ENCODE peak calls at places on chromosomes 6 and 20, in six cellular contexts. One of them, this sample, is unnamed.

GRCh38 chr20:62476074-62476838 is 461 bp upstream of the GATA5 start:
- DNase-seq in tibial nerve: no peak
- DNase-seq in testis: peak; percentile 82
- DNase-seq in suprapubic skin: no peak
- DNase-seq in sigmoid colon: no peak
- DNase-seq in thyroid gland: peak; percentile 19
- DNase-seq in this sample: peak; percentile 81

GRCh38 chr6:68473433-68474210 is 161.5 kb upstream of the ADGRB3 start:
- DNase-seq in tibial nerve: no peak
- DNase-seq in testis: no peak
- DNase-seq in suprapubic skin: no peak
- DNase-seq in sigmoid colon: no peak
- DNase-seq in thyroid gland: no peak
- DNase-seq in this sample: no peak

GRCh38 chr20:17504326-17504897 is 26.8 kb downstream of the BFSP1 start:
- DNase-seq in tibial nerve: no peak
- DNase-seq in testis: no peak
- DNase-seq in suprapubic skin: no peak
- DNase-seq in sigmoid colon: peak; percentile 63
- DNase-seq in thyroid gland: no peak
- DNase-seq in this sample: no peak

GRCh38 chr20:7667194-7667593 is 273.1 kb downstream of the HAO1 start:
- DNase-seq in tibial nerve: no peak
- DNase-seq in testis: no peak
- DNase-seq in suprapubic skin: no peak
- DNase-seq in sigmoid colon: no peak
- DNase-seq in thyroid gland: no peak
- DNase-seq in this sample: no peak

GRCh38 chr6:92479821-92480220 is 939.5 kb downstream of the EPHA7 start:
- DNase-seq in tibial nerve: no peak
- DNase-seq in testis: no peak
- DNase-seq in suprapubic skin: no peak
- DNase-seq in sigmoid colon: no peak
- DNase-seq in thyroid gland: no peak
- DNase-seq in this sample: no peak

GRCh38 chr20:4082406-4083102 is 67.2 kb upstream of the RNF24 start:
- DNase-seq in tibial nerve: peak; percentile 44
- DNase-seq in testis: peak; percentile 29
- DNase-seq in suprapubic skin: no peak
- DNase-seq in sigmoid colon: peak; percentile 84
- DNase-seq in thyroid gland: peak; percentile 47
- DNase-seq in this sample: no peak

GRCh38 chr6:42960243-42961019 is at the start of gene GNMT:
- DNase-seq in tibial nerve: no peak
- DNase-seq in testis: peak; percentile 58
- DNase-seq in suprapubic skin: peak; percentile 71
- DNase-seq in sigmoid colon: peak; percentile 78
- DNase-seq in thyroid gland: peak; percentile 89
- DNase-seq in this sample: peak; percentile 91

GRCh38 chr20:237479-237878 is 10.4 kb downstream of the DEFB129 start:
- DNase-seq in tibial nerve: no peak
- DNase-seq in testis: no peak
- DNase-seq in suprapubic skin: no peak
- DNase-seq in sigmoid colon: no peak
- DNase-seq in thyroid gland: no peak
- DNase-seq in this sample: no peak

GRCh38 chr20:10863337-10864060 is 189.7 kb upstream of the JAG1 start:
- DNase-seq in tibial nerve: no peak
- DNase-seq in testis: no peak
- DNase-seq in suprapubic skin: no peak
- DNase-seq in sigmoid colon: no peak
- DNase-seq in thyroid gland: peak; percentile 27
- DNase-seq in this sample: no peak
- H3K4me3 ChIP-seq in tibial nerve: no peak overlapping the region
- H3K4me3 ChIP-seq in testis: no peak overlapping the region
- H3K4me3 ChIP-seq in suprapubic skin: no peak overlapping the region
- H3K4me3 ChIP-seq in sigmoid colon: no peak overlapping the region
- H3K4me3 ChIP-seq in thyroid gland: no peak overlapping the region
- H3K4me3 ChIP-seq in this sample: no peak overlapping the region

DNA sequence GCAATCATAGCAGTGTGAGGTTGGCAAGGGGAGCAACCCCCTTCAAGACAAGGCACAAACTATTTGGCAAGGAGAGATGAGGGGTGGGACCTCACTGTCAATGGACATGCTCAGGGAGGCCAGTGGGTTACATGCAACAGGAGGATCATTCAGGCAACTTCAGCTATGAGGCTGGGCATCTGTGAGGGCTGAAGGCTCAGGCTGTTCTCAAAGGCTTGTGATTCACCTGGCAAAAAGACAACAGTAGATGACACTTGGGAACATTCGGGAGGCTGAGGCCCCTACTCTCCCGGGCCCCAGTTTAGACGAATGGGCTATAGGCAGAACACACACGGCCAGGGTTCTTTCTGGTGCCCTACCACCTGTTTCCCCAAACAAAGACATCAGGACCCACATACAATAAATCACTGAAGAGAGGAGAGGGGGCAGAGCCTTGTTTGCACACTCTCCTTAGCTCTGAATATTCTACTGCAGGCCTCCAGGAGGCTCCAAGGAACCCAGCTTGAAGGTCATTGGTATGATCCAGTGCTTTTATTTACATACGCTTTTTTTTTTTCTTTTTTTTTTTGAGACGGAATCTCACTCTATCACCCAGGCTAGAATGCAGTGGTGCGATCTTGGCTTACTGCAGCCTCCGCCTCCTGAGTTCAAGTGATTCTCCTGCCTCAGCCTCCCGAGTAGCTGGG is 7.9 kb downstream of the TUBB start:
- DNase-seq in tibial nerve: no peak
- DNase-seq in testis: no peak
- DNase-seq in suprapubic skin: no peak
- DNase-seq in sigmoid colon: no peak
- DNase-seq in thyroid gland: no peak
- DNase-seq in this sample: no peak
- TF ChIP-seq POLR2A in tibial nerve: no peak
- TF ChIP-seq POLR2A in testis: no peak
- TF ChIP-seq POLR2A in suprapubic skin: no peak
- TF ChIP-seq POLR2A in sigmoid colon: no peak
- TF ChIP-seq POLR2A in thyroid gland: no peak
- TF ChIP-seq POLR2A in this sample: no peak

DNA sequence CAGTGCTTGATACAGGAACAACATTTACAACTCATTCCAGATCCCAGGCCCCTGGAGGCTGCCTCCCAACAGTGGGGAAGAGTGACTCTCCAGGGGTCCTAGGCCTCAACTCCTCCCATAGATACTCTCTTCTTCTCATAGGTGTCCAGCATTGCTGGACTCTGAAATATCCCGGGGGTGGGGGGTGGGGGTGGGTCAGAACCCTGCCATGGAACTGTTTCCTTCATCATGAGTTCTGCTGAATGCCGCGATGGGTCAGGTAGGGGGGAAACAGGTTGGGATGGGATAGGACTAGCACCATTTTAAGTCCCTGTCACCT is 4.2 kb downstream of the PIM1 start:
- DNase-seq in tibial nerve: no peak
- DNase-seq in testis: no peak
- DNase-seq in suprapubic skin: no peak
- DNase-seq in sigmoid colon: no peak
- DNase-seq in thyroid gland: no peak
- DNase-seq in this sample: no peak
- H3K4me3 ChIP-seq in tibial nerve: no peak overlapping the region
- H3K4me3 ChIP-seq in testis: no peak overlapping the region
- H3K4me3 ChIP-seq in suprapubic skin: peak overlapping the region; percentile 6
- H3K4me3 ChIP-seq in sigmoid colon: no peak overlapping the region
- H3K4me3 ChIP-seq in thyroid gland: no peak overlapping the region
- H3K4me3 ChIP-seq in this sample: no peak overlapping the region

DNA sequence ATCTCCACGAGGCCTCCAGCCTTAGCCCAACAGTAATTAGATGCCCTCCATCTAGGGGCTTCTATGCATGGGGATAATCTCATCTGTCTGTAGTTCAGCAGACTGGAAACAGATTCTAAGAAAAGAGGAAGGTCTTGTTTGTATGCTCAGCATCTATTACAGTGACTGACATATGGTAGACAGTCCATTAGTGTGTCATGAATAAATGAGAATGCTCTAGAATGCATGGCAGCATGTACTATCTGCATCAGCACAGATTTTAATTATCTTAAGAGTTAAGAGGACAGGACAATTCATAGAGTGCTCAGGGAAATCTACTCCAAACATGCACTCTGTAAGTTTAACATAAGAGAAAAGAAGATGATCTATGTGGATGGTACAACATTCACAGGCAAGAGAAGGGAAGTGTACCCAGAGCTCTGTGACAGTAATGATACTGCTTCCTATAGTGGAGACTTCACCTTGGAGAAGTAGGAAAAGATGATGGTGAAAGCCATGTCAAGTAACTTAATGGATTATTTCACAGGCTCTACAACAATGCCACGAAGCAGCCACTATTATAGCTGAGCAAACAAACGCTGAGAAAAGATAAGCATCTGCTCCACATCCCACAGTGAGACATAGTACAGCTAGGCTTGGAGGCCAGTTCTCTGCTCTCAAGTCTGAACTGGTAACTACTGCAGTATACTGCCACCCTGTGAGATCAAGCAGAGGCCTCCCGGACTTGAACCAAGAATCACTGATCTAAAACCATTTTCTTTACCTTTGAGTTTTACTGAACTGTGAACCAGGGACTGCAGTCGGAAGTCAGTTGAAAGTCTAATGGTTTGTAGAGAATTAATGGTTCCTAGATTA is 309.2 kb upstream of the SPTLC3 start:
- DNase-seq in tibial nerve: no peak
- DNase-seq in testis: no peak
- DNase-seq in suprapubic skin: no peak
- DNase-seq in sigmoid colon: no peak
- DNase-seq in thyroid gland: no peak
- DNase-seq in this sample: no peak
- TF ChIP-seq POLR2A in tibial nerve: no peak
- TF ChIP-seq POLR2A in testis: no peak
- TF ChIP-seq POLR2A in suprapubic skin: no peak
- TF ChIP-seq POLR2A in sigmoid colon: no peak
- TF ChIP-seq POLR2A in thyroid gland: no peak
- TF ChIP-seq POLR2A in this sample: no peak

DNA sequence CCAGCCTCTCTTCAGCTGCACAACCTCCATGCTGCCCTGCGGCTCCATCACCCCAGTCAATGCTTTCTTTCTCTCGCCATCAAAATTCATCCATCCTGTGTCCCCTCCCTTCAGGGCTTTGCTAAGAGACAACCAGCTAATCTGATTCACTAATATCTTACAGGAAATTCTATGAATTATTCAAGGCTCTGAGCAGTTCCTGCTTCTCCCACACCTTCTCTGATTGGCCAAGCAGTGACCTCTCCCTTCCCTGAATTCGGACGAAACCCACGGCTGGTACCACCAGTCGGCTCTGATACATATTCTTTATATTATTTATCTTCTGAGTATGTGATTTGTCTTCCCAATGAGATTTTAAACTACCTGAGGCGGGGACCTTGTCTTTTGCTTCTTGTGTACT is 13.9 kb downstream of the ITPR3 start:
- DNase-seq in tibial nerve: no peak
- DNase-seq in testis: no peak
- DNase-seq in suprapubic skin: no peak
- DNase-seq in sigmoid colon: no peak
- DNase-seq in thyroid gland: no peak
- DNase-seq in this sample: no peak
- H3K4me3 ChIP-seq in tibial nerve: no peak overlapping the region
- H3K4me3 ChIP-seq in testis: no peak overlapping the region
- H3K4me3 ChIP-seq in suprapubic skin: no peak overlapping the region
- H3K4me3 ChIP-seq in sigmoid colon: no peak overlapping the region
- H3K4me3 ChIP-seq in thyroid gland: no peak overlapping the region
- H3K4me3 ChIP-seq in this sample: no peak overlapping the region

DNA sequence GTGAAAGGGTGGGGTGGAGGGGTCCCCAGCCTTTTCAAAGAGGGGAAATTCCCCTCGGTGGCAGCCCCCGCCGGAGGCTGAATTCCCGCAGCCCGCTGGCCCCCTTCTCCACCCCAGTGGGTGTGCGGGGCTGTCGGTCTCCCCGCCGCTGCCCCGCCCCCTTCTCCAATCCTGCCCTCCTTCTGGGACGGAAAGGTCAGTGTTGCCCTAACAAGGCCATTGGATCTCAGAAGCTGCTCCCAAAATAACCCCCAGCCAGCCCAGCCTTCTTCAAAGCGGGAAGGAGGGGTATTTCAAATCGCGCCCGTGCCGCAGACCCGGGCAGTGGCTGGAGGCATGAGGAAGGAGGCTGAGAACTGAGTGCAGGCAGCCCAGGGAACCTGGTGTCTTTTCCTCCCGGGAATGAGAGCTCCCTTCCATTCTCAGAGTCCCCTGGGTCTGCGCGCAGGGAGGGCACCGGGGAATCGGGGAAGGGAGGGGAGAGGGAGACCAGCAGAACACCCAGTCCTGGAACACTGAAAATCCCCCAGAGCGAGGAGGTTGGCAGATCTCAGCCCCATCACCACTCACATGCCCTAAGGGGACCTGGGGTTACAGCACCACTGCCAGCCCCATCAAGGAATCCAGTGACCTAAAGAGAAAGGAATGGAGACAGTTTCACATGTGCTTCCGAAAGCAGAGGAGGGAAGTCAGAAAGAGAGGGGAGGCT is at the start of gene JPH2:
- DNase-seq in tibial nerve: no peak
- DNase-seq in testis: no peak
- DNase-seq in suprapubic skin: no peak
- DNase-seq in sigmoid colon: peak; percentile 92
- DNase-seq in thyroid gland: peak; percentile 47
- DNase-seq in this sample: peak; percentile 39
- TF ChIP-seq POLR2A in tibial nerve: no peak
- TF ChIP-seq POLR2A in testis: no peak
- TF ChIP-seq POLR2A in suprapubic skin: no peak
- TF ChIP-seq POLR2A in sigmoid colon: peak; percentile 68
- TF ChIP-seq POLR2A in thyroid gland: no peak
- TF ChIP-seq POLR2A in this sample: no peak

GRCh38 chr20:24948939-24949679 is at the start of gene CST7:
- DNase-seq in tibial nerve: peak; percentile 36
- DNase-seq in testis: peak; percentile 33
- DNase-seq in suprapubic skin: no peak
- DNase-seq in sigmoid colon: peak; percentile 66
- DNase-seq in thyroid gland: no peak
- DNase-seq in this sample: peak; percentile 49
- H3K4me3 ChIP-seq in tibial nerve: no peak within 1 kb of the TSS
- H3K4me3 ChIP-seq in testis: no peak within 1 kb of the TSS
- H3K4me3 ChIP-seq in suprapubic skin: peak within 1 kb of the TSS; percentile 17
- H3K4me3 ChIP-seq in sigmoid colon: no peak within 1 kb of the TSS
- H3K4me3 ChIP-seq in thyroid gland: no peak within 1 kb of the TSS
- H3K4me3 ChIP-seq in this sample: peak within 1 kb of the TSS; percentile 38

GRCh38 chr6:31157543-31158139 is at the start of gene CCHCR1:
- DNase-seq in tibial nerve: no peak
- DNase-seq in testis: no peak
- DNase-seq in suprapubic skin: no peak
- DNase-seq in sigmoid colon: no peak
- DNase-seq in thyroid gland: no peak
- DNase-seq in this sample: no peak

GRCh38 chr6:31161216-31162126 is 3.1 kb downstream of the TCF19 start:
- DNase-seq in tibial nerve: no peak
- DNase-seq in testis: no peak
- DNase-seq in suprapubic skin: no peak
- DNase-seq in sigmoid colon: no peak
- DNase-seq in thyroid gland: no peak
- DNase-seq in this sample: no peak

GRCh38 chr6:31158863-31159855 is 770 bp downstream of the TCF19 start:
- DNase-seq in tibial nerve: peak; percentile 14
- DNase-seq in testis: no peak
- DNase-seq in suprapubic skin: no peak
- DNase-seq in sigmoid colon: peak; percentile 63
- DNase-seq in thyroid gland: no peak
- DNase-seq in this sample: no peak

GRCh38 chr6:31156647-31157046 is 955 bp downstream of the CCHCR1 start:
- DNase-seq in tibial nerve: no peak
- DNase-seq in testis: no peak
- DNase-seq in suprapubic skin: no peak
- DNase-seq in sigmoid colon: peak; percentile 60
- DNase-seq in thyroid gland: peak; percentile 27
- DNase-seq in this sample: no peak

GRCh38 chr6:31158140-31158862 is at the start of gene TCF19:
- DNase-seq in tibial nerve: peak; percentile 99
- DNase-seq in testis: peak; percentile 99
- DNase-seq in suprapubic skin: peak; percentile 100
- DNase-seq in sigmoid colon: peak; percentile 100
- DNase-seq in thyroid gland: peak; percentile 99
- DNase-seq in this sample: peak; percentile 99
- TF ChIP-seq POLR2A in tibial nerve: peak; percentile 55
- TF ChIP-seq POLR2A in testis: no peak
- TF ChIP-seq POLR2A in suprapubic skin: no peak
- TF ChIP-seq POLR2A in sigmoid colon: no peak
- TF ChIP-seq POLR2A in thyroid gland: no peak
- TF ChIP-seq POLR2A in this sample: no peak